ENCODE peak calls at places on chromosome 17, in five cellular contexts. V is AG09319, Y is neural crest cell, S is neural progenitor cell, I is astrocyte of the spinal cord. T is an unnamed sample.

GRCh38 chr17:66964083-66964771 is at the start of gene CACNG4:
- DNase-seq in V (no peak), Y (peak; percentile 49), S (peak; percentile 74), I (no peak), T (no peak)

GRCh38 chr17:34820166-34820920 is 140.9 kb downstream of the CCT6B start:
- DNase-seq in V (no peak), Y (no peak), S (peak; percentile 37), I (no peak), T (no peak)

GRCh38 chr17:59706900-59707181 is 389 bp downstream of the PTRH2 start:
- DNase-seq in V (no peak), Y (no peak), S (no peak), I (no peak), T (no peak)

GRCh38 chr17:62008294-62008693 is 56.8 kb downstream of the MED13 start:
- DNase-seq in V (no peak), Y (no peak), S (no peak), I (no peak), T (no peak)

GRCh38 chr17:51091635-51092034 is 29.0 kb downstream of the SPAG9 start:
- DNase-seq in V (no peak), Y (no peak), S (no peak), I (no peak), T (no peak)

GRCh38 chr17:6724009-6724408 is 10.8 kb upstream of the SLC13A5 start:
- DNase-seq in V (no peak), Y (no peak), S (no peak), I (no peak), T (no peak)

GRCh38 chr17:80924807-80925610 is 66.6 kb upstream of the CHMP6 start:
- DNase-seq in V (no peak), Y (no peak), S (no peak), I (no peak), T (no peak)

GRCh38 chr17:4523946-4524345 is 25.3 kb downstream of the SPNS2 start:
- DNase-seq in V (no peak), Y (no peak), S (no peak), I (no peak), T (no peak)

GRCh38 chr17:62566996-62567578 is 60.4 kb upstream of the MRC2 start:
- DNase-seq in V (no peak), Y (no peak), S (no peak), I (no peak), T (no peak)

GRCh38 chr17:49996121-49996494 is 1.1 kb upstream of the DLX3 start:
- DNase-seq in V (no peak), Y (no peak), S (peak; percentile 36), I (no peak), T (no peak)

GRCh38 chr17:63445571-63446217 is 412 bp downstream of the CYB561 start:
- DNase-seq in V (no peak), Y (peak; percentile 50), S (peak; percentile 83), I (no peak), T (no peak)

GRCh38 chr17:78343433-78344201 is 16.3 kb downstream of the SOCS3 start:
- DNase-seq in V (no peak), Y (no peak), S (no peak), I (no peak), T (no peak)

GRCh38 chr17:60622961-60623360 is 23.0 kb downstream of the PPM1D start:
- DNase-seq in V (no peak), Y (no peak), S (no peak), I (no peak), T (no peak)

GRCh38 chr17:71032746-71033273 is 863.5 kb downstream of the KCNJ2 start:
- DNase-seq in V (no peak), Y (peak; percentile 10), S (peak; percentile 84), I (no peak), T (no peak)

GRCh38 chr17:13600475-13601316 is 1.0 kb downstream of the HS3ST3A1 start:
- DNase-seq in V (no peak), Y (peak; percentile 34), S (peak; percentile 73), I (peak; percentile 21), T (no peak)

T was measured in retinal pigment epithelial cell.